ENCODE peak calls at places on chromosomes 4 and X, in four cellular contexts. D is tibial nerve, Q is IMR-90, A is lung. N is an unnamed sample.

GRCh38 chrX:418927-419729 is 32.4 kb upstream of the PPP2R3B start:
- DNase-seq in D (no peak), Q (no peak), A (no peak), N (no peak)

GRCh38 chr4:46993075-46994006 is at the start of gene GABRA4:
- DNase-seq in D (no peak), Q (no peak), A (no peak), N (peak; percentile 34)

GRCh38 chr4:154507170-154507569 is 15.6 kb upstream of the DCHS2 start:
- DNase-seq in D (no peak), Q (no peak), A (no peak), N (no peak)

GRCh38 chr4:81594495-81595169 is 122.9 kb upstream of the RASGEF1B start:
- DNase-seq in D (no peak), Q (no peak), A (no peak), N (no peak)

GRCh38 chr4:151659631-151660030 is 101.2 kb downstream of the GATB start:
- DNase-seq in D (no peak), Q (no peak), A (no peak), N (no peak)

GRCh38 chr4:110851989-110852388 is 229.1 kb upstream of the PITX2 start:
- DNase-seq in D (no peak), Q (no peak), A (no peak), N (no peak)

GRCh38 chr4:16083217-16084191 is at the start of gene PROM1:
- DNase-seq in D (no peak), Q (no peak), A (no peak), N (peak; percentile 59)

GRCh38 chrX:19723427-19723826 is 164.0 kb downstream of the SH3KBP1 start:
- DNase-seq in D (no peak), Q (no peak), A (no peak), N (no peak)

GRCh38 chr4:168755643-168756482 is 254.2 kb downstream of the CBR4 start:
- DNase-seq in D (no peak), Q (peak; percentile 66), A (no peak), N (no peak)

GRCh38 chr4:1407657-1408333 is 1.6 kb upstream of the NKX1-1 start:
- DNase-seq in D (no peak), Q (no peak), A (no peak), N (peak; percentile 31)

GRCh38 chr4:1405249-1405635 is 1.0 kb downstream of the NKX1-1 start:
- DNase-seq in D (no peak), Q (no peak), A (no peak), N (no peak)

GRCh38 chr4:1406946-1407656 is 859 bp upstream of the NKX1-1 start:
- DNase-seq in D (no peak), Q (no peak), A (no peak), N (peak; percentile 24)

GRCh38 chr4:1405636-1406415 is 416 bp downstream of the NKX1-1 start:
- DNase-seq in D (no peak), Q (no peak), A (no peak), N (no peak)

GRCh38 chr4:1406416-1406945 is at the start of gene NKX1-1:
- DNase-seq in D (no peak), Q (no peak), A (no peak), N (peak; percentile 41)
- H3K9me3 ChIP-seq in D (no peaks in the 10 kb centered on the region), Q (no peaks in the 10 kb centered on the region), A (no peaks in the 10 kb centered on the region), N (no peaks in the 10 kb centered on the region)

DNA sequence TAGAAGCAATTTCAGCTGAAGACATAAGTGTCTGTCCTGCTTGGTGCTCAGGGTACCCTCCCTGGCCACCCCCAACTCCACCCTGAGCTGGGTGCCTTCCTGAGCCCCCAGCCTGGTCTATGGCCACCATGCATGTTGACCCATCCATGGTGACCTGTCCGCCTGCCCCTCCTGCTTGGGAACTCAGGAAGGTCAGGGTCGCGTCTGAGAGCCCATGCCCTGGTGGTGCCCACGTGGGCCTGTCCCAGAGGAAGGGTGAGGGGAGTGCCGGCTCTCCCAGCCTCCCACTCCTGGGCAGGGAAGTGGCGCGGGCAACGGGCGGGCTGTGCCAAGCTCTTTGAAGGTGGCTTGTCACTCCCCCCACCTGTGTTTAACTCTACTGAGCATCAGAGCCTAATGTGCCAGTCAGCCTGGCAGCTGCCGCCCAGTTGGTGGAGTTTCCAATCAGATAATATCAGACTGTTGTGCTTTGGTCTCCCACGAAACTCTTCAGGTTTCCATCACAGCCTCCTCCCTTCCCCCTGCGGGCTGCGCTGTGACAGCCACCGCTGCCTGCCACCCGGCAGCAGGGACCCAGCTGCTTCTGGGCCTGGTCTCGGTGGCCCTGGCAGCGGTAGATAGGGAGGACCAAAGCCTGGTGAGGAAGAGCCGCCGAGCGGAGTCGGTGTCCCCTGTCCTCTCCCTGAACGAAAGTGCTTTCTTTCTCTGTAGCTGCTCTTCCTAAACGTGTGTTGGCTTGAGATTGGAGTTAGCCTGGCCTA is 4.8 kb downstream of the SH3BP2 start:
- DNase-seq in D (peak; percentile 11), Q (no peak), A (no peak), N (peak; percentile 71)
- H3K4me1 ChIP-seq in D (peaks cover 90% of the 10 kb centered on the region), Q (peaks cover 60% of the 10 kb centered on the region), A (peaks cover 74% of the 10 kb centered on the region), N (peaks cover 51% of the 10 kb centered on the region)

GRCh38 chr4:8534129-8534528 is 46.1 kb upstream of the GPR78 start:
- DNase-seq in D (no peak), Q (peak; percentile 66), A (peak; percentile 71), N (no peak)
- H3K4me3 ChIP-seq in D (no peak overlapping the region), Q (no peak overlapping the region), A (no peak overlapping the region), N (no peak overlapping the region)

GRCh38 chr4:121164291-121164690 is at the start of gene TNIP3:
- DNase-seq in D (no peak), Q (peak; percentile 55), A (no peak), N (no peak)

GRCh38 chr4:121168446-121168845 is 4.3 kb upstream of the TNIP3 start:
- DNase-seq in D (no peak), Q (no peak), A (no peak), N (no peak)

GRCh38 chr4:121168865-121169281 is 4.8 kb upstream of the TNIP3 start:
- DNase-seq in D (no peak), Q (no peak), A (no peak), N (peak; percentile 42)

DNA sequence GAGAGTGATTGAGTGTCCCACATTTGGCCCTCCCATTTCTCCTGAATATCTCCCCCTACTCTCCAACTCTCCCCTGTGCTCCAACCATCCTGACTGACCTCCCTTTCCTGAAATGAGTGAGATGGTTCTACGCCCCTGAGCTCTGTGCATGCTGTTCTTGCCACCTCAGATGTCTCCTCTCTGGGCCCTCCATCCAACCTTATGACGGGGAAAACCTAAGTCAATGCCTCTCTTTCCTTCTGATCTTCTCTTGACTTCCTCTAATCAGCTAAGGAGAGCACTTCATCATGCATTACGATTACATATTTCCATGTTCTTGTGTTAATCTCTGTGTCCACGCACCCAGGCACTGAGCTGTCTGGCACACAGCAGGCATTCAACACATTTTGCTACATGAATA is 1.1 kb upstream of the TNIP3 start:
- DNase-seq in D (no peak), Q (no peak), A (no peak), N (no peak)
- H3K9me3 ChIP-seq in D (no peaks in the 10 kb centered on the region), Q (no peaks in the 10 kb centered on the region), A (no peaks in the 10 kb centered on the region), N (no peaks in the 10 kb centered on the region)

GRCh38 chr4:140149851-140150635 is 3.9 kb downstream of the MAML3 start:
- DNase-seq in D (peak; percentile 58), Q (peak; percentile 61), A (peak; percentile 82), N (peak; percentile 67)
- H3K4me1 ChIP-seq in D (no peaks in the 10 kb centered on the region), Q (no peaks in the 10 kb centered on the region), A (no peaks in the 10 kb centered on the region), N (no peaks in the 10 kb centered on the region)

GRCh38 chr4:149531861-149532260 is 283.8 kb downstream of the IQCM start:
- DNase-seq in D (no peak), Q (peak; percentile 26), A (no peak), N (no peak)

DNA sequence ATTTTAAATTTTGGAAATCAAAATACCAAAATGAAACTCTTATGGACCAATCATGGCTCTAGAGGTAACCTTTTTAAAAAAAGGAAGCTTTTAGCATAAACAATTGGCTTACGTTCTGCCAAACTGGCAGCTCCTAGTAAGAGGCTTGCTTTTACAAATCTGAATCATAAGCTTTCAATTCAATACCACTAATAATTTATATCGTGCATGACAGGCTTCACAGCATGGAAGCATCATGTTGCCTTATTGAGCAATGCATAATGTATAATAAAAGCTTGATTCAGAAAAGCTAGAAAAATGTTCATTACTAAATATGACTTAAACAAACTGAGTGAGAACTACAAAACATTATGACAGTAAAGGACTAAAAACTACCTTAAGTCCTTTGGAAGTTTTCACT is 280.9 kb downstream of the IQCM start:
- DNase-seq in D (no peak), Q (no peak), A (no peak), N (no peak)
- H3K4me3 ChIP-seq in D (no peak overlapping the region), Q (no peak overlapping the region), A (no peak overlapping the region), N (no peak overlapping the region)

DNA sequence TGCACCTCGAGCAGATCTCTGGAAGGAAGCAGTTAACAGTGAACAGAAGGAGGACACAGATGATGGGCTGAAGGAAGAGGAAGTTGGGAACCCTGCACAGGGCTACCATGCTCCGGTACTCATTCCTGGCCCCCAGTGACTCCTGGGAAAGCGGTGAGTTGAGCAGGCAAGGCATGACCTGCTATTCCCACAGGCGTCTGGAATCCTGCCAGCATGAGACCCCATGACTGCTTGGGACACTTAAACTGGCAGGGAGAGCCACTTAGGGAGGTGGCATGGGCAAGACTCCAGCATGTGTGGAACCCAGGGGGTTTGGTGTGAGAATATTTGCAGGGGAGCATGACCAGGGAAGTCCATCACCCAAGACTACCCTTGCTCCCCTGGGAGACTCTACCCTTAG is 1056.4 kb upstream of the POU3F4 start:
- DNase-seq in D (no peak), Q (no peak), A (no peak), N (no peak)
- H3K9me3 ChIP-seq in D (no peaks in the 10 kb centered on the region), Q (no peaks in the 10 kb centered on the region), A (no peaks in the 10 kb centered on the region), N (no peaks in the 10 kb centered on the region)

DNA sequence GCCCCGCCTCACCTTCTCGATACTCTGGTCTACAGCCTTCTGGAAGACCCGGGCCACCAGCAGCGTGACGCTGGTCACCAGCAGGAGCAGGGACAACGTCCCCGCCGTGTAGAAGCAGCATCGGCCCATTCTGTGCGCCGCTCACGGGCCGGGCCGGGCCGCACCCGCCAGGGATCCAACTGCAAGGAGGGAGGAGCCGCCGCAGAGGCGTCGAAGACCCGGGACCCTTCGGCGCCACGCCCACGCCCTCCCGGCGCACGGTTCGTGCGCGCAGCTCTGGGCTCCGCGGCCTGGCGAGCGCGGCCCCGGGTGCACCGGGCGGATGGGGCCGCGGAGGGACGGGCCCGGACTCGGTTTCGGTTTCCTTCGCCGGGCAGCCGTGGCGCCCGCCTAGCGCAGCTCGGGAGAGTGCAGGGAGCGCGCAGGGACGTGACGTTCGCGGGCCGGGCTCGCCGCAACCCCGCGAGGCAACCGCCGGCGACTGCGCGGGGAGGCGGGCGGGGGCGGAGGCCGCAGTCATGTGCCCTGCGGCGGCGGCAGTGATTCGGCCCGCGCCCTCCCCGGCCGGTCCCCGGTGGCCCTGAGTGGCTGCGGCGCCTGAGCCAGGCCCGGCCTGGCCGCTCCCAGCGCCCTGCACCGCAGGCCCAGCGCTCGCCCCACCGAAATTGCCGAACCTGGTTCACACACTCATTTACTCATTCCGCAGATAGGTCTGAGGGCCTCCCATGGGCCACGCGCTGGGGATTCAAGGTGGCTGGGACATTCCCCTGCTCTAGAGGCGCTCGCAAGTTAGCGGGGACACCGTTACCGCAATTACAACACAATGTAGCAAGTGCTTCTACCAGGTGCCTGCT is at the start of gene SCARB2:
- DNase-seq in D (peak; percentile 76), Q (peak; percentile 84), A (peak; percentile 84), N (peak; percentile 92)
- H3K4me1 ChIP-seq in D (peaks cover 54% of the 10 kb centered on the region), Q (peaks cover 11% of the 10 kb centered on the region), A (peaks cover 13% of the 10 kb centered on the region), N (peaks cover 15% of the 10 kb centered on the region)

GRCh38 chrX:107630031-107630689 is 1.9 kb downstream of the PRPS1 start:
- DNase-seq in D (no peak), Q (no peak), A (no peak), N (no peak)
- H3K4me3 ChIP-seq in D (no peak overlapping the region), Q (peak overlapping the region; percentile 67), A (no peak overlapping the region), N (peak overlapping the region; percentile 70)